ENCODE peak calls at places on chromosomes 4 and X, in four cellular contexts. W, M, C and T are unnamed samples.

GRCh38 chr4:84596826-84597225 is 13.9 kb downstream of the CDS1 start:
- DNase-seq in C (no peak), M (peak), W (no peak), T (no peak)

GRCh38 chrX:152479525-152479924 is 28.4 kb upstream of the GABRA3 start:
- DNase-seq in M (no peak), C (no peak), W (no peak), T (no peak)

GRCh38 chr4:168587326-168588125 is 90.7 kb downstream of the PALLD start:
- DNase-seq in W (no peak), C (no peak), M (no peak), T (no peak)

GRCh38 chrX:40130207-40130606 is 32.4 kb upstream of the BCOR start:
- DNase-seq in C (no peak), W (no peak), M (no peak), T (no peak)

GRCh38 chr4:30258949-30259348 is 461.2 kb upstream of the PCDH7 start:
- DNase-seq in W (no peak), C (no peak), M (no peak), T (no peak)

GRCh38 chr4:155780773-155781172 is 22.0 kb downstream of the GUCY1B1 start:
- DNase-seq in M (no peak), W (no peak), C (no peak), T (no peak)

GRCh38 chr4:3700736-3701135 is 65.4 kb upstream of the ADRA2C start:
- DNase-seq in W (no peak), C (no peak), M (no peak), T (no peak)

GRCh38 chr4:113781439-113782040 is 20.0 kb upstream of the CAMK2D start:
- DNase-seq in C (no peak), W (no peak), M (no peak), T (no peak)

GRCh38 chrX:111743316-111743715 is 62.3 kb downstream of the ALG13 start:
- DNase-seq in M (no peak), W (no peak), C (no peak), T (peak)

GRCh38 chr4:89661490-89661889 is 175.5 kb downstream of the SNCA start:
- DNase-seq in W (no peak), M (no peak), C (no peak), T (no peak)

GRCh38 chrX:110136136-110136535 is 133.2 kb downstream of the TMEM164 start:
- DNase-seq in W (no peak), C (no peak), M (no peak), T (no peak)

GRCh38 chr4:159341486-159341885 is 238.6 kb downstream of the RAPGEF2 start:
- DNase-seq in W (no peak), C (no peak), M (no peak), T (peak)

GRCh38 chrX:150370589-150371312 is 7.6 kb downstream of the MAMLD1 start:
- DNase-seq in M (no peak), C (no peak), W (no peak), T (no peak)

GRCh38 chr4:185921583-185922555 is 109.9 kb upstream of the SORBS2 start:
- DNase-seq in C (no peak), W (no peak), M (no peak), T (no peak)

GRCh38 chr4:182876006-182876405 is 41.2 kb downstream of the DCTD start:
- DNase-seq in C (no peak), M (no peak), W (no peak), T (no peak)

GRCh38 chrX:150062292-150063137 is 124.2 kb upstream of the EOLA2 start:
- DNase-seq in C (no peak), W (no peak), M (no peak), T (no peak)

GRCh38 chr4:140094701-140095420 is 59.1 kb downstream of the MAML3 start:
- DNase-seq in W (no peak), M (no peak), C (no peak), T (peak)

GRCh38 chr4:41142356-41142755 is 72.0 kb downstream of the APBB2 start:
- DNase-seq in C (no peak), W (no peak), M (no peak), T (no peak)

GRCh38 chr4:156838761-156839160 is 132.8 kb downstream of the PDGFC start:
- DNase-seq in C (no peak), M (no peak), W (no peak), T (no peak)

GRCh38 chr4:137609693-137610450 is 77.6 kb upstream of the PCDH18 start:
- DNase-seq in W (no peak), M (no peak), C (no peak), T (no peak)

GRCh38 chr4:45550766-45551366 is 573.0 kb downstream of the GABRG1 start:
- DNase-seq in C (no peak), W (no peak), M (no peak), T (no peak)

GRCh38 chr4:157957905-157958304 is 214.9 kb downstream of the GASK1B start:
- DNase-seq in M (no peak), W (no peak), C (no peak), T (no peak)

GRCh38 chrX:47623540-47624027 is 3.9 kb upstream of the SYN1 start:
- DNase-seq in W (no peak), M (peak), C (no peak), T (no peak)

GRCh38 chr4:5710065-5710961 is 688 bp upstream of the EVC start:
- DNase-seq in C (no peak), W (no peak), M (no peak), T (no peak)

GRCh38 chr4:174217273-174218126 is 66.0 kb downstream of the FBXO8 start:
- DNase-seq in M (no peak), W (no peak), C (no peak), T (no peak)

GRCh38 chr4:2587215-2587823 is 50.9 kb downstream of the FAM193A start:
- DNase-seq in C (no peak), W (no peak), M (no peak), T (no peak)

GRCh38 chr4:184727430-184727829 is 6.5 kb downstream of the CENPU start:
- DNase-seq in W (no peak), M (no peak), C (no peak), T (no peak)

GRCh38 chr4:35491093-35491492 is 753.2 kb downstream of the ARAP2 start:
- DNase-seq in C (no peak), W (no peak), M (no peak), T (no peak)

GRCh38 chr4:104163820-104164219 is 330.9 kb downstream of the CXXC4 start:
- DNase-seq in C (no peak), W (no peak), M (no peak), T (peak)

GRCh38 chr4:181688416-181688815 is 554.8 kb upstream of the TENM3 start:
- DNase-seq in W (no peak), M (no peak), C (no peak), T (no peak)

DNA sequence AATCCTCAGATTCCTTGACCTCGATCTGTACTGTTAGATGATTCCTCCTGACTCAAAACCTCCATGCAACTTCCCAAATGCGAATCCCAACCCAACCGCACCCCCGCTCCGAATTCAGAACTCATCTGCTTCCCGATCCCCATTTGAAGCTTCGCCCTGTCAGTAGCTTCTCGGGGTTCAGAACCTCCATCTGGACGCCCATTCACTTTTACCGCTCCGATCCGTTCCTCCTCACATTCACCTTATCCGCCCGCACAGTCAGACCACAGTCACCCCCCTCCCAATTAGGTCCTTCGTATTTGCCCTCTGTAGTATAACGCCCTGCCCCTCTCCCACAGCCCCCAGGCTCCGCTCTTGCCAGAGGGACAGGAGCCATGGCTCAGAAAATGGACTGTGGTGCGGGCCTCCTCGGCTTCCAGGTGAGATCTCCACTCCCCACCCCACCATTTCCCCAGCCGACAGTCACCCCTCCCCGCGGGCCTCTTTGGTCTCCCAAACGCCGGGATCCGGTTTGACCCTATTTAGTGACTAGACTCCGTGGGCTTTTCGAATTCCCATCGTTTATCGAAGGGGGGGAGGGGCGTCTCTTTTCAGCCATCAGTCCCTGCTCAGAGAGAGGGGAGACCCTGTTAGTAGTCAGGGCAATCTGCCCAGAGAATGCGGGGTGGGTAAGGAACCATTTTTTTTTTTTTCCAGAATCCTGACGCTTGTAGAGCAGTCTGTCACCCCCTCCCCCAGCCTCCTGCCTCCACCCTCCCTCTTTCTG is 691 bp downstream of the MAGED1 start:
- DNase-seq in M (no peak), C (no peak), W (no peak), T (no peak)
- TF ChIP-seq SPI1 in M (no peak), C (no peak), W (no peak), T (no peak)

GRCh38 chrX:15848576-15848975 is 6.0 kb downstream of the AP1S2 start:
- DNase-seq in C (no peak), M (no peak), W (no peak), T (no peak)
- TF ChIP-seq SPI1 in C (no peak), M (no peak), W (no peak), T (no peak)

GRCh38 chr4:110062166-110062565 is 136.2 kb downstream of the ELOVL6 start:
- DNase-seq in C (no peak), M (no peak), W (no peak), T (no peak)
- TF ChIP-seq SPI1 in C (no peak), M (no peak), W (no peak), T (no peak)

GRCh38 chr4:122090989-122091388 is 61.1 kb upstream of the BLTP1 start:
- DNase-seq in M (no peak), C (no peak), W (no peak), T (no peak)
- TF ChIP-seq SPI1 in M (no peak), C (no peak), W (no peak), T (no peak)

GRCh38 chr4:83062748-83063147 is 27.8 kb downstream of the COPS4 start:
- DNase-seq in C (no peak), M (no peak), W (no peak), T (no peak)

GRCh38 chr4:83067058-83067639 is 32.2 kb downstream of the COPS4 start:
- DNase-seq in C (no peak), W (no peak), M (no peak), T (no peak)

GRCh38 chr4:83071116-83071515 is 36.1 kb downstream of the COPS4 start:
- DNase-seq in M (no peak), W (no peak), C (no peak), T (no peak)

DNA sequence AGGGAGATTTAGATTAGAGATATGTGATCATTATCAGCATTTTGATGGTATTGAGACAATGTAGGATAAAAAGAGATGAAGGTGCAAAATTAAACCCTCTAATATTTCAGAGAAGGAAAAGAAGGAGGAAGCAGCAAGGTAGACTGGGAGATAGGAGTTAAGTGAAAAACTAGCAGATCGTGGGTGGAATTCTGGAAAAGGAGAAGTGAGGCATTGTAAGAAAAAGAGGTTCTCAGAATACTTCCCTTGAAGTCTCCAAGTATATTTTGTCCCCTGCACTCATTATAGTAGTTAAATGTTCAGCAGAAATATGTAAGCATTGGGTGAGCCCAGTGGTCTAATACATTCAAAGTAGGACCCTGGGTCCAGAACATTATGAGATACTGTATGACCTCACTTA is 30.3 kb downstream of the COPS4 start:
- DNase-seq in M (no peak), W (no peak), C (no peak), T (no peak)
- TF ChIP-seq SPI1 in M (peak), W (peak), C (no peak), T (peak)

GRCh38 chrX:68498044-68498507 is 775 bp upstream of the YIPF6 start:
- DNase-seq in M (no peak), W (no peak), C (no peak), T (no peak)
- TF ChIP-seq SPI1 in M (no peak), W (no peak), C (no peak), T (no peak)

GRCh38 chrX:9586992-9587392 is 122.1 kb downstream of the TBL1X start:
- DNase-seq in C (no peak), W (no peak), M (peak), T (no peak)
- TF ChIP-seq SPI1 in C (no peak), W (no peak), M (no peak), T (no peak)

DNA sequence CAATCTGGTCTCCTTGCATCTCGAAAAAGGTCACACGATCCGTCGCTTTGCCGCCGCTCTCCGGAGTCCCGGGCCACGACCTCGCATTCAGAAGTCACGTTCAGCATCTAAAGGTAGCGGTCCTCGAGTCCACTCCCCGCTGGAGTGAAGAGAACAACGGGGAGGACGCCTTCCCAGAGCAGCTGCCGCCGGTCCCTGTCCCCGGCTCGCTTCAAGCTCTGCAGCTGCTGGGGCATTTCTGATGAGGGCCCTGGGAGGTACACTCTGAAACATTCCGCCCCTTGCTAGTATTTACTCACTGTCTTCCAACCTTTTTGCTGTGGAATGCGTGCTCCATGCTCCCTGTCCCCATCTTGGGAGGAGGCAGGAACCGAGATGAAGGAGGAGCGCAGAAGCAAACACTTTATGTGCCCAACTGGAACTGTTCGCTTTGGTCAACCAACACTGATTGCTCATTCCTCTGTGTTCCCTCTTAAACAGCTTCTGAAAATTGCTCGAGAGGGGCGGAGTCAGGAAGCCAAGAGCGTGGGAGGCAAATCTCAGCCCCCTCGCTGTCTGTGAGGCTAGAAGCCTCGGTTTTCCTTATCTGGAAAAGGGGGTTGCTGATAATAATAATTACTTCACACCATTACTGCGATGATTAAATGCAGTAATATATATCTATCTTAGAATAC is 6.4 kb upstream of the VAMP7 start:
- DNase-seq in M (no peak), C (no peak), W (no peak), T (no peak)
- TF ChIP-seq SPI1 in M (no peak), C (no peak), W (no peak), T (no peak)

GRCh38 chr4:20687894-20688293 is 12.4 kb upstream of the PACRGL start:
- DNase-seq in W (no peak), M (no peak), C (no peak), T (no peak)
- TF ChIP-seq SPI1 in W (no peak), M (no peak), C (no peak), T (no peak)

GRCh38 chrX:29728639-29729038 is 486.7 kb upstream of the MAGEB2 start:
- DNase-seq in M (no peak), C (no peak), W (no peak), T (no peak)
- TF ChIP-seq SPI1 in M (no peak), C (no peak), W (no peak), T (no peak)